ENCODE peak calls at places on chromosomes 7 and 10, in six cellular contexts. R is IMR-90, Z is cardiac fibroblast, O is astrocyte of the spinal cord, C is uterus, Q is heart right ventricle. P is an unnamed sample.

GRCh38 chr7:30406664-30407425 is 71.7 kb downstream of the NOD1 start:
- DNase-seq in Z (no peak), O (no peak), R (no peak), C (no peak), Q (no peak), P (no peak)

GRCh38 chr7:90666186-90666585 is 70.1 kb downstream of the CDK14 start:
- DNase-seq in Z (peak), C (peak), Q (no peak), R (peak), O (no peak), P (no peak)

GRCh38 chr7:64686493-64687184 is 20.7 kb downstream of the ZNF107 start:
- DNase-seq in Z (no peak), Q (no peak), O (no peak), R (no peak), C (no peak), P (no peak)

GRCh38 chr10:48931188-48931587 is 8.5 kb downstream of the LRRC18 start:
- DNase-seq in C (no peak), Q (no peak), R (no peak), Z (no peak), O (no peak), P (no peak)

GRCh38 chr7:136324073-136324704 is 347.0 kb upstream of the MTPN start:
- DNase-seq in O (no peak), R (no peak), Q (no peak), C (no peak), Z (no peak), P (no peak)

GRCh38 chr7:135901585-135902540 is 75.3 kb downstream of the MTPN start:
- DNase-seq in C (no peak), Z (no peak), R (no peak), O (no peak), Q (no peak), P (no peak)

GRCh38 chr7:101557421-101557820 is 71.7 kb downstream of the MYL10 start:
- DNase-seq in C (no peak), Z (no peak), R (no peak), Q (no peak), O (no peak), P (no peak)

GRCh38 chr10:95355241-95355779 is 64.5 kb upstream of the PDLIM1 start:
- DNase-seq in R (no peak), Z (no peak), C (no peak), Q (no peak), O (no peak), P (no peak)

GRCh38 chr7:139109983-139110411 is 477 bp upstream of the ZC3HAV1 start:
- DNase-seq in R (no peak), Q (no peak), O (no peak), C (no peak), Z (no peak), P (no peak)

GRCh38 chr10:28721318-28721717 is 44.0 kb downstream of the BAMBI start:
- DNase-seq in R (no peak), Q (no peak), C (no peak), O (no peak), Z (no peak), P (no peak)

GRCh38 chr7:128209229-128210035 is 31.6 kb upstream of the LEP start:
- DNase-seq in Z (peak), R (peak), O (peak), Q (peak), C (peak), P (no peak)

GRCh38 chr7:128398016-128398840 is 11.6 kb downstream of the IMPDH1 start:
- DNase-seq in C (peak), Q (peak), R (peak), Z (peak), O (peak), P (no peak)

DNA sequence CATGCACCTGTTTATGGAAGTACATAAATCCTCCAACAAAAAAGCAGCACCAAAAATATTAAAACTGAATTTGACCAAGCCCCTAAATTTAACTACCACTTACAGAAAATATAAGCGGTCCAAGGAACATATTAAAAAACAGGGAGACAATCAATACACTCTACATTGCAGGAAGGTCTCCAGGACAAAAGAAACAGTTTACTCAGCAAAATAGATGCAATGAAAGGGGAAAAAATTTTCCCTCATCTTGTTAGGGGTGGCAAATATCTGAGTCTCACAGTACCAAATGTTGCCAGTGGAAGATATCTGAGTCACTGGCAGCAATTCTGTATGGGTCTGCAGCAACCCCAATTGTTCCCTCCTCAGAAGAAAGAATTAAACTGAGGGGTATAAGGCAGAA is 50.4 kb downstream of the NAMPT start:
- DNase-seq in O (no peak), C (no peak), Q (no peak), Z (no peak), R (no peak), P (no peak)
- TF ChIP-seq CTCF in O (no peak), C (no peak), Q (no peak), Z (no peak), R (no peak), P (no peak)

GRCh38 chr10:102580230-102580629 is 64.0 kb upstream of the TRIM8 start:
- DNase-seq in Q (no peak), O (peak), R (peak), C (no peak), Z (no peak), P (no peak)

GRCh38 chr10:102581401-102581800 is 62.9 kb upstream of the TRIM8 start:
- DNase-seq in C (no peak), R (no peak), O (no peak), Z (no peak), Q (no peak), P (no peak)

GRCh38 chr10:102582181-102582580 is 62.1 kb upstream of the TRIM8 start:
- DNase-seq in Q (no peak), O (no peak), R (no peak), Z (no peak), C (no peak), P (no peak)

GRCh38 chr10:102579206-102579790 is 65.0 kb upstream of the TRIM8 start:
- DNase-seq in R (peak), Z (peak), O (peak), C (no peak), Q (no peak), P (no peak)

DNA sequence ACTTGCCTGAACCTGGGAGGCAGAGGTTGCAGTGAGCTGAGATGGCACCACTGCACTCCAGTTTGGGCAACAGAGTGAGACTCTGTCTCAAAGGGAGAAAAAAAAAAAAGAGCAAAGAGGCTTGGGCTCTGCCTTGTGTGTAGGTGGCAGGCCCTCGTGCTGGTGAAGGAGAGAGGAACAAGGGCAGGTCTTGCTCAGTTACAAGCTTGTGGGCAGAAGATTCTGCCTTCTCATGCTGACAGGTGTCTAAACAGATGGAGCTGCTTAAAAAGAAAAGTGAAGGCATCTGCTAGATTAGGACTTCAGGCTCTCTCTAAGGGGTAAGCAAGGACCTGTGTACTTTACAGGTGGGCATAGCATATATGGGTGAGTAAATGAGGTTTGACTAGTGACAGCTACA is 65.5 kb upstream of the TRIM8 start:
- DNase-seq in Q (no peak), Z (no peak), R (no peak), O (no peak), C (no peak), P (no peak)
- H3K4me3 ChIP-seq in Q (no peak), Z (no peak), R (no peak), O (no peak), C (no peak), P (no peak)

GRCh38 chr7:157411580-157411979 is 74.8 kb downstream of the DNAJB6 start:
- DNase-seq in Z (no peak), R (no peak), Q (no peak), O (no peak), C (no peak), P (no peak)
- TF ChIP-seq CTCF in Z (no peak), R (no peak), Q (no peak), O (no peak), C (no peak), P (no peak)

GRCh38 chr10:77971804-77972144 is 45.2 kb upstream of the DLG5 start:
- DNase-seq in R (no peak), Z (no peak), Q (no peak), C (no peak), O (no peak), P (no peak)

GRCh38 chr10:77973276-77973675 is 46.7 kb upstream of the DLG5 start:
- DNase-seq in Q (no peak), R (no peak), C (no peak), Z (no peak), O (no peak), P (no peak)

GRCh38 chr10:77972148-77972547 is 45.6 kb upstream of the DLG5 start:
- DNase-seq in C (no peak), Q (no peak), O (no peak), Z (no peak), R (no peak), P (no peak)

GRCh38 chr10:77969029-77969635 is 42.6 kb upstream of the DLG5 start:
- DNase-seq in C (peak), Z (peak), R (no peak), O (no peak), Q (no peak), P (no peak)

DNA sequence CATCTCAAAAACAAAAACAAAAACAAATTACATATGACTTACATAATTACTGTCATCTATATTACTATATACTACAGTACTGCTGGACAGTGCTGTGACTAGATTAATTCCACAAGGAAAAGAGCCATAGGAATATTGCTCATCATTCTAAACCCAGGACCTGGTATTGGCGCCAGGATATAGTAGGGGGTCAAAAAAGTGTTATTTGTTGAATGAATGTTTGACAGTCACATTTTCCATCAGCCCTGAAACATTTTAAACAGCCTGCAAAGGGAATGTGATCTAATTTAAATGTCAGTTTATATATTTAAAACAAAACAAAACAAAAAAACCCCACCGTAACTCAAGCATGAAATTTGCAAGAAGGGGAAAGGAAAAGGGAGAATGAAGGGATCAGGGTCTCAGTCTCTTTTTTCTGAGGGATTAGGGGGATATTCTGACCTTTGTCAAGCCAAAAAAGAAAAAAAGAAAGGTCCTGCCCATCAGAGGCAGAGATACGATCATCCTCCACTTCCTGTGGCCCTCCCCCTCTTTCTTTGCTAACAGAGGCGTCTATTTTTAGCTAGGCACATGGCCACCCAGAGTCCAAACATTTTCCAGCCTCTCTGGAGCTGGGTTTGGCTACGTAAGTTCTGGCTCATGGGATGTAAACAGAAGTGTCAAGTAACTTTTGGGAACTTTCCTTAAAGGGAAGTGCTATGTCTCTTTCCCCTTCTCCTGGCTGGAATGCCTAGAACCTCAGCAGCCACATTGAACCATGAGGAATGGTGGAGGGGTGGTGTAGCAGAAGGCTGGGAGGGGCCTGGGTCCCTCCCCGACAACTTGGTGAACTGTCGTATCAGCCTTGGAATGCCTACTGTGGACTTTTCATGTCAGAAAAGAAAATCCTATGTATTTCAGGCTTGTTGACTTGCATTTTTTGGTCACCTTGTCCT is 44.6 kb upstream of the DLG5 start:
- DNase-seq in R (peak), Q (peak), Z (peak), C (peak), O (peak), P (no peak)
- H3K4me3 ChIP-seq in R (peak), Q (peak), Z (no peak), C (no peak), O (no peak), P (no peak)

GRCh38 chr7:82443801-82444219 is 233 bp upstream of the CACNA2D1 start:
- DNase-seq in Q (peak), R (peak), Z (peak), C (peak), O (peak), P (no peak)

GRCh38 chr7:82442492-82443043 is 1.0 kb downstream of the CACNA2D1 start:
- DNase-seq in O (peak), Z (peak), Q (peak), C (no peak), R (peak), P (no peak)

GRCh38 chr7:82444220-82445049 is 858 bp upstream of the CACNA2D1 start:
- DNase-seq in C (no peak), R (no peak), Q (no peak), O (no peak), Z (no peak), P (no peak)

GRCh38 chr7:82441916-82442478 is 1.6 kb downstream of the CACNA2D1 start:
- DNase-seq in C (no peak), O (peak), Z (peak), Q (no peak), R (peak), P (no peak)

DNA sequence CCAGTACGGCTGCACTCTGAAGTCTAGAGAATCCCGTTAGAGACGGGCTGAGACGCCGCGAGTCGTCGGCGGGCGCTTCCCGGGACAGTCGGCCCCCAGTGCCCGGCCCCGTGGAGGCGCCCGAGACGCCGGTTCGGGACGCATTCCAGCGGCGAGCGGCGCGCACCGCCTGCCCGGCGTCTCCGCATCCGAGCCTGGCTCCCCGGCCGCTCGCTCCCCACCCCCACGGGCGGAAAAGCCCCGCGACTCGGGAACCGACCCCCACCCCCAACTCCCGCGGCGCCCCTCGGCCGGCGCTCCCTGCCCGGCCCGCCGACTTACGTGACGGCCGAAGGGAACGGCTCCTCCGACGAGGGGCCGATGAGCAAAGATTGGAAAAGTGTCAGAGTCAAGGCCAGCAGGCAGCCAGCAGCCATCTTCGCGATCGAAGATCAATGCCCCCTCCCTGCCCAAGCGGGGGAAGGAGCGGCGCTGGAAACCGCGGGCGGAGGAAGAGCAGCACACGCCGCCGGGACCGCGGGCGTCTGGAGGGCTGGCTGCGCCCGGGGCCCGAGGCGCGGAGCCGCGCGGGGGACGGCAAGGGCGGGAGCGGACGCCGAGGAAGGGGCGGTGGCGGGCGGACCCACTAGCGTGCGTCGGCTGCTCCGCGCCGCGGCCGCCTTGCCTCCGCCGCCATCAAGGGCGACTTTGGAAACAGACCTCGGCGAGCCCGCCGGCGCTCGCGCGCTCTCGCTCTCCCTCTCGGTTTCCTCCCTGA is at the start of gene CACNA2D1:
- DNase-seq in Q (peak), Z (peak), O (peak), R (no peak), C (peak), P (no peak)
- TF ChIP-seq CTCF in Q (no peak), Z (no peak), O (no peak), R (no peak), C (no peak), P (no peak)

GRCh38 chr10:11742009-11742778 is at the start of gene ECHDC3:
- DNase-seq in O (peak), Z (peak), R (no peak), Q (peak), C (peak), P (no peak)
- H3K4me3 ChIP-seq in O (peak), Z (peak), R (peak), Q (peak), C (peak), P (peak)

GRCh38 chr10:121237718-121238117 is 360.5 kb downstream of the FGFR2 start:
- DNase-seq in C (no peak), Z (no peak), R (no peak), Q (no peak), O (no peak), P (no peak)
- TF ChIP-seq CTCF in C (no peak), Z (no peak), R (no peak), Q (no peak), O (no peak), P (peak)

P was measured in epithelial cell of proximal tubule.